ENCODE peak calls at places on chromosomes 2 and 18, in five cellular contexts. One of them, this sample, is unnamed.

GRCh38 chr2:15127876-15128275 is 433.3 kb downstream of the NBAS start:
- DNase-seq in uterus: no peak
- DNase-seq in neural progenitor cell: no peak
- DNase-seq in fibroblast of pulmonary artery: no peak
- DNase-seq in coronary artery: no peak
- DNase-seq in this sample: no peak

GRCh38 chr2:122750095-122750494 is 994.6 kb downstream of the TSN start:
- DNase-seq in coronary artery: no peak
- DNase-seq in fibroblast of pulmonary artery: no peak
- DNase-seq in neural progenitor cell: no peak
- DNase-seq in uterus: no peak
- DNase-seq in this sample: no peak

GRCh38 chr2:237900891-237901831 is 41.7 kb downstream of the RAMP1 start:
- DNase-seq in uterus: no peak
- DNase-seq in coronary artery: no peak
- DNase-seq in neural progenitor cell: no peak
- DNase-seq in fibroblast of pulmonary artery: no peak
- DNase-seq in this sample: no peak

GRCh38 chr18:36441872-36442271 is 144.4 kb downstream of the FHOD3 start:
- DNase-seq in uterus: no peak
- DNase-seq in neural progenitor cell: no peak
- DNase-seq in fibroblast of pulmonary artery: peak; percentile 82
- DNase-seq in coronary artery: no peak
- DNase-seq in this sample: peak; percentile 94

GRCh38 chr2:42844901-42845685 is 52.7 kb upstream of the HAAO start:
- DNase-seq in coronary artery: peak; percentile 54
- DNase-seq in neural progenitor cell: no peak
- DNase-seq in uterus: peak; percentile 62
- DNase-seq in fibroblast of pulmonary artery: peak; percentile 19
- DNase-seq in this sample: peak; percentile 71

GRCh38 chr2:2270808-2271415 is 60.2 kb downstream of the MYT1L start:
- DNase-seq in coronary artery: no peak
- DNase-seq in neural progenitor cell: no peak
- DNase-seq in fibroblast of pulmonary artery: no peak
- DNase-seq in uterus: no peak
- DNase-seq in this sample: peak; percentile 61

GRCh38 chr2:127416486-127417001 is 1.7 kb upstream of the PROC start:
- DNase-seq in neural progenitor cell: no peak
- DNase-seq in uterus: no peak
- DNase-seq in coronary artery: peak; percentile 66
- DNase-seq in fibroblast of pulmonary artery: no peak
- DNase-seq in this sample: no peak

GRCh38 chr2:155841442-155841841 is 491.1 kb downstream of the NR4A2 start:
- DNase-seq in neural progenitor cell: peak; percentile 9
- DNase-seq in fibroblast of pulmonary artery: no peak
- DNase-seq in coronary artery: no peak
- DNase-seq in uterus: no peak
- DNase-seq in this sample: no peak

GRCh38 chr2:73268831-73269685 is 15.2 kb downstream of the FBXO41 start:
- DNase-seq in fibroblast of pulmonary artery: peak; percentile 31
- DNase-seq in coronary artery: no peak
- DNase-seq in neural progenitor cell: peak; percentile 79
- DNase-seq in uterus: no peak
- DNase-seq in this sample: no peak

GRCh38 chr2:69238449-69239031 is 148.5 kb downstream of the GFPT1 start:
- DNase-seq in coronary artery: no peak
- DNase-seq in fibroblast of pulmonary artery: no peak
- DNase-seq in uterus: no peak
- DNase-seq in neural progenitor cell: no peak
- DNase-seq in this sample: peak; percentile 97
- TF ChIP-seq CTCF in coronary artery: no peak
- TF ChIP-seq CTCF in fibroblast of pulmonary artery: no peak
- TF ChIP-seq CTCF in uterus: no peak
- TF ChIP-seq CTCF in neural progenitor cell: no peak
- TF ChIP-seq CTCF in this sample: peak; percentile 49

DNA sequence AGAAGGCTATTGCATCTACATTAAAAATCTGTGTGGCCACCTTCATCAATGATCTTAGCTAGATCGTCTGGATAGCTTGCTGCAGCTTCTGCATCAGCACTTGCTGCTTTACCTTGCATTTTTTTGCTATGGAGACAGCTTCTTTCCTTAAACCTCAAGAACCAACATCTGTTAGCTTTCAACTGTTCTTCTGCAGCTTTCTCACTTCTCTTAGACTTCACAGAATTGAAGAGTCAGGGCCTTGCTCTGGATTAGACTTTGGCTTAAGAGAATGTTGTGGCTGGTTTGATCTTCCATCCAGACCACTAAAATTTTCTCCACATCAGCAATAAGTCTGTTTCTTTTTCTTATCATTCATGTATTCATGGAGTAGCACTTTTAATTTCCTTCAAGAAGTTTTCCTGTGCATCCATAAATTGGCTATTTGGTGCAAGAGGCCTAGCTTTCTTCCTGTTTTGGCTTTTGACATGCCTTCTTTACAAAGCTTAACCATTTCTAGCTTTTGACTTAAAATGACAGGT is 54.4 kb upstream of the MAP4K4 start:
- DNase-seq in coronary artery: no peak
- DNase-seq in fibroblast of pulmonary artery: no peak
- DNase-seq in uterus: no peak
- DNase-seq in neural progenitor cell: no peak
- DNase-seq in this sample: no peak
- H3K4me3 ChIP-seq in coronary artery: no peak overlapping the region
- H3K4me3 ChIP-seq in fibroblast of pulmonary artery: no peak overlapping the region
- H3K4me3 ChIP-seq in uterus: no peak overlapping the region
- H3K4me3 ChIP-seq in neural progenitor cell: no peak overlapping the region
- H3K4me3 ChIP-seq in this sample: no peak overlapping the region

DNA sequence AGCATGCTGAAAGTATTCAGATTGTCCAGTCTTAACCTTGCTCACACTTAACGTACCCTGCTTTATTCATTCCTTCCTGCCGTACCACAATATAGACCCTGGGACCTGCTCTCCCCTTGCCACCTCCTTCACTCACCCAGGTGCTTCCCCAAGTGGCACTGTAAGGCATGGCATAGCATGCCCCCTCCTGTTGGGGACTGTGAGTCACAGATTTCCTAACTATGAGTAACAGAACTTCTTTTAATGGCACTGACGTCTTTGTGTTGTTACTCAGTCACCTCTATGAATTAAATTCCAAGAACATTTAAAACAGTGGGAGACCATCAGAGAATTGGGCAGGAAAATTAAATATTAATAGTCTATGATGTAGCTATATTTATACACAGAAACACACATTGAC is 117.2 kb downstream of the CTNNA2 start:
- DNase-seq in fibroblast of pulmonary artery: no peak
- DNase-seq in coronary artery: no peak
- DNase-seq in uterus: no peak
- DNase-seq in neural progenitor cell: no peak
- DNase-seq in this sample: no peak
- TF ChIP-seq CTCF in fibroblast of pulmonary artery: no peak
- TF ChIP-seq CTCF in coronary artery: no peak
- TF ChIP-seq CTCF in uterus: no peak
- TF ChIP-seq CTCF in neural progenitor cell: no peak
- TF ChIP-seq CTCF in this sample: no peak

DNA sequence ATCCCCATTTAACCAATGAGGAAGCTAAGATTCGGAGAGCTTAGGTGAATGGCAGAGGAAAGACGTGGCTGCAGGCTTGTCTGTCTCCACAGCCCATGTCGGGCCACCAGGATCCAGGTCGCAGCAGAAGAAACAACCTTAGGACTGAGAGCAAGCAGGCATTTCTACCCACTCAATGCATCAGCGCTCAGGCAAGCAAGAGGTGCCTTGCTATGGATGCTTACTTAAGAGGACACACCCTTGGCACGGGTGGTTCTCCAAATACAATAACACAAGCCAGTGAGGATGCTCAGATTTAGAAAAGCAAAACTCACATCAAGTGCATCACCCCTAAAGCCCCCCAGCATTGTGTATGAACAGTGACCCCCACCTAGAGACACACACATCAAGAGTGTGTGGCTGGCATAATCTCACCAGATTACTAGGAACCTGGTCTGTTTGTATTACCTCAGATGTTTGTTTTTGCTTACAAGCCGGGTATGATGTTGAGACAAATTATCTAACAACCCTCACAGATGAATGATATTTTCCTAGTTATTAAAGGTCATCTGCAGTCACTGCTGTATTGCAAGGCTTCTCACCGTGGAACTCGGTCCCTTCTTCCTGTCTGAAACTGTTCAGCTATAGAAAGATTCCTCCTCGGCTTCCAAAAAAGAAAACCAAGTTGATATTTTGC is 34.2 kb upstream of the NPAS2 start:
- DNase-seq in neural progenitor cell: no peak
- DNase-seq in uterus: no peak
- DNase-seq in coronary artery: no peak
- DNase-seq in fibroblast of pulmonary artery: no peak
- DNase-seq in this sample: no peak
- H3K4me3 ChIP-seq in neural progenitor cell: no peak overlapping the region
- H3K4me3 ChIP-seq in uterus: no peak overlapping the region
- H3K4me3 ChIP-seq in coronary artery: peak overlapping the region; percentile 19
- H3K4me3 ChIP-seq in fibroblast of pulmonary artery: no peak overlapping the region
- H3K4me3 ChIP-seq in this sample: no peak overlapping the region